ENCODE peak calls at places on chromosomes 1 and 21, in eight cellular contexts. N is uterus, H is A549, M is right lobe of liver, P is IMR-90, S is heart left ventricle, B is NB4, Y is H54. D is an unnamed sample.

GRCh38 chr21:14737922-14738321 is 191.8 kb upstream of the SAMSN1 start:
- DNase-seq in N (no peak), H (peak), M (no peak), P (peak), S (no peak), B (peak), Y (no peak), D (peak)

GRCh38 chr1:65717815-65718454 is 74.8 kb upstream of the PDE4B start:
- DNase-seq in N (no peak), H (no peak), M (no peak), P (peak), S (no peak), B (peak), Y (no peak), D (no peak)

GRCh38 chr1:237031480-237031879 is 10.5 kb upstream of the RYR2 start:
- DNase-seq in N (no peak), H (no peak), M (no peak), P (no peak), S (no peak), B (no peak), Y (no peak), D (no peak)

GRCh38 chr1:80171101-80171500 is 1164.6 kb upstream of the ADGRL4 start:
- DNase-seq in N (no peak), H (no peak), M (no peak), P (no peak), S (no peak), B (no peak), Y (no peak), D (no peak)

GRCh38 chr1:53391982-53392381 is 64.1 kb upstream of the LRP8 start:
- DNase-seq in N (no peak), H (no peak), M (no peak), P (peak), S (no peak), B (no peak), Y (no peak), D (no peak)

GRCh38 chr1:113456967-113457366 is 66.7 kb downstream of the MAGI3 start:
- DNase-seq in N (peak), H (peak), M (no peak), P (peak), S (no peak), B (no peak), Y (peak), D (peak)

GRCh38 chr1:202959276-202959620 is 1.1 kb upstream of the ADIPOR1 start:
- DNase-seq in N (no peak), H (peak), M (no peak), P (peak), S (no peak), B (peak), Y (peak), D (no peak)

GRCh38 chr1:163875927-163876320 is 554.2 kb downstream of the NUF2 start:
- DNase-seq in N (peak), H (no peak), M (no peak), P (peak), S (no peak), B (no peak), Y (no peak), D (no peak)

GRCh38 chr1:998905-999796 is 746 bp downstream of the HES4 start:
- DNase-seq in N (peak), H (no peak), M (peak), P (peak), S (peak), B (peak), Y (no peak), D (peak)

GRCh38 chr1:15153842-15154479 is 414 bp downstream of the TMEM51 start:
- DNase-seq in N (peak), H (peak), M (peak), P (peak), S (peak), B (no peak), Y (peak), D (peak)

GRCh38 chr1:15151871-15152270 is 1.7 kb upstream of the TMEM51 start:
- DNase-seq in N (no peak), H (no peak), M (no peak), P (no peak), S (no peak), B (no peak), Y (no peak), D (no peak)

GRCh38 chr1:15154480-15155036 is 1.0 kb downstream of the TMEM51 start:
- DNase-seq in N (peak), H (no peak), M (no peak), P (no peak), S (no peak), B (no peak), Y (no peak), D (peak)

GRCh38 chr1:15152318-15153183 is 996 bp upstream of the TMEM51 start:
- DNase-seq in N (peak), H (peak), M (peak), P (peak), S (peak), B (peak), Y (peak), D (peak)

DNA sequence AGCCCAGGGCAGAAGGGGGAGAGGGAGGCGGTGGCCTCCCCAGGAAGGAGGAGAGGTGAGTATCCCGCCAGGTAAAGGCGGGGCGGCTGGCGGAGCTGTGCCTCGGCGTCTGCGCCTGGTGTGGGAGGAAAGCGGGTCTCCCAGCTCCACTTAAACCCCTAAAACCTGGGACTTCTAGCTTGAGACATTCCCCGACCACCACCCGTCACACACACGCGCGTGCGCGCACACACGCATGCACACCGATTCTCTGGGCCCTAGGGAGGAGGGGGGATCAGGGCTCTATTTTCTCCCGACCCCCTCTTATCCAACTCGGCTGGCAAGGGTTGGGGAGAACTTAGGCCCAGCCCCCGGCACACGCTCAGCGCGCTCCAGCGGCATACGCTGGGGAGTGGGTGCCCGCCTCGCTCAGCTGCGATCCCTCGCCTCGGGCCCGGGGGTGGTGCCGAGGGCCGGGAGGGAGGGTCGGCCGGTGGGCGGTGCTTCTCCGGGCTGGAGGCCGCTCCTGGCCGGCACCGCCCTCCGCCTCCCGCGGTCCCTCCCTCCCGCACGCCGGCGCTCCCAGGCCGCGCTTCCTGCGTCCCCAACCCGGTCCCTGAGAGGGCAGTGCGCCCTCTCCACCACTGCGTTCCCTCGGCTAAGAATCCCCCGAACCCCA is at the start of gene TMEM51:
- DNase-seq in N (peak), H (peak), M (peak), P (peak), S (peak), B (no peak), Y (peak), D (peak)
- TF ChIP-seq POLR2A in N (peak), H (no peak), M (peak), P (no peak), S (no peak), B (no peak), Y (peak), D (peak)

GRCh38 chr1:172758242-172758641 is 99.3 kb downstream of the FASLG start:
- DNase-seq in N (no peak), H (no peak), M (no peak), P (no peak), S (no peak), B (no peak), Y (no peak), D (no peak)
- TF ChIP-seq POLR2A in N (no peak), H (no peak), M (no peak), P (no peak), S (no peak), B (no peak), Y (no peak), D (no peak)

DNA sequence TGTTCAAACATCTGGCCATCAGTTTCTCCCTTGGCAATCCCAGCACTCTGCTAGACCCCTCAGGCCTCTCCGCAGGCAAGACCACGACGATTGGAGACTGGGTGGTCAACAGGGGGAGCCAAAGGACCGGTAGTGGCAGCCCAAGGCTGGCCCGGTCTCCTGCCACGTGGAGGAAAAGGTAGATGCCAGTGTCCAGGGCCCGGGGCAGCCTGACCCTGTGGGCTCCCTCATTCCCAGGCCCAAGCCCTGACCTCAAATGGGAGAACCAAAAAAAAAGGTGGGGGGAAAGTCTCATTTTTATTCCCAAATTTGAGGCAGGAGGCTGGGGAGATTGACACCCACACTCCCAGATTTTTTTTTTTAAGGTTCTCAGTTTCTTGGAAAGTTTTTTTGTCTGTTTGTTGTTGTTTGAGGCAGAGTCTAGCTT is 24.8 kb downstream of the S100A6 start:
- DNase-seq in N (peak), H (peak), M (peak), P (peak), S (peak), B (peak), Y (no peak), D (peak)
- TF ChIP-seq POLR2A in N (no peak), H (no peak), M (no peak), P (peak), S (no peak), B (no peak), Y (no peak), D (no peak)

DNA sequence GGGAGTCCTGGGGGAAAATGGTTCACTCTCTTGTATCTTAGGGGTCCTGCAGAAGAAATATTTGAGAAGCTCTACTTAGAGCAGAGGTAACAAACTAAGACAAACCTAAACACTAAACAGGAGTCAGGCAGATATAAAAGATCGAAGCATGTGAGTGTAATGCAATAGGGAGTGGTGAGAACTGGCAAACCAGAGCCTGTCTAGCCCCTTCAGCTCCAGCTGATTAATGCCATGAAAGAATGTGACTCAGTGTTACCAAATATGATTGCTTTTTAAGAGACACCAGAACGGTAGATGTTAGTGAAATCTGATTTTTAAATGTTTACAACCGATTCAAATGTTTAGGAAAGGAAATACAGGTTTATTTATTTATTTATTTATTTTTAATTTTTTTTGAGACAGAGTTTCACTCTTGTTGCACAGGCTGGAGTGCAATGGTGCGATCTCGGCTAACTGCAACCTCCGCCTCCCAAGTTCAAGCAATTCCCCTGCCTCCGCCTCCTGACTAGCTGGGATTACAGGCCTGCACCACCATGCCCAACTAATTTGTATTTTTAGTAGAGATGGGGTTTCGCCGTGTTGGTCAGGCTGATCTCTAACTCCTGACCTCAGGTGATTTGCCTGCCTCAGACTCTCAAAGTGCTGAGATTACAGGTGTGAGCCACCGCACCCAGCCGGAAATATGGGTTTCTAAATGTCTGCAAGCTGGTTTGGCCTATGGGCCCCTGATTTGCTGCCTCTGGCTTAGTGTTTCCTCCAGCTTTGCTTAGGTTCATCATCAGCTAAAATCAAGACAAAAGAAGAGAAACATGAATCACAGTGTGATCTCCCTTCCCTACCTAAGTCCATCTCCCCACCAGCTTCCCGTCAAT is 12.2 kb downstream of the TXNIP start:
- DNase-seq in N (no peak), H (no peak), M (no peak), P (no peak), S (no peak), B (no peak), Y (no peak), D (no peak)
- TF ChIP-seq POLR2A in N (no peak), H (no peak), M (no peak), P (no peak), S (no peak), B (no peak), Y (no peak), D (no peak)

GRCh38 chr1:182159443-182159842 is 97.9 kb upstream of the ZNF648 start:
- DNase-seq in N (no peak), H (no peak), M (no peak), P (no peak), S (no peak), B (no peak), Y (no peak), D (no peak)
- TF ChIP-seq POLR2A in N (no peak), H (no peak), M (no peak), P (no peak), S (no peak), B (no peak), Y (no peak), D (no peak)

DNA sequence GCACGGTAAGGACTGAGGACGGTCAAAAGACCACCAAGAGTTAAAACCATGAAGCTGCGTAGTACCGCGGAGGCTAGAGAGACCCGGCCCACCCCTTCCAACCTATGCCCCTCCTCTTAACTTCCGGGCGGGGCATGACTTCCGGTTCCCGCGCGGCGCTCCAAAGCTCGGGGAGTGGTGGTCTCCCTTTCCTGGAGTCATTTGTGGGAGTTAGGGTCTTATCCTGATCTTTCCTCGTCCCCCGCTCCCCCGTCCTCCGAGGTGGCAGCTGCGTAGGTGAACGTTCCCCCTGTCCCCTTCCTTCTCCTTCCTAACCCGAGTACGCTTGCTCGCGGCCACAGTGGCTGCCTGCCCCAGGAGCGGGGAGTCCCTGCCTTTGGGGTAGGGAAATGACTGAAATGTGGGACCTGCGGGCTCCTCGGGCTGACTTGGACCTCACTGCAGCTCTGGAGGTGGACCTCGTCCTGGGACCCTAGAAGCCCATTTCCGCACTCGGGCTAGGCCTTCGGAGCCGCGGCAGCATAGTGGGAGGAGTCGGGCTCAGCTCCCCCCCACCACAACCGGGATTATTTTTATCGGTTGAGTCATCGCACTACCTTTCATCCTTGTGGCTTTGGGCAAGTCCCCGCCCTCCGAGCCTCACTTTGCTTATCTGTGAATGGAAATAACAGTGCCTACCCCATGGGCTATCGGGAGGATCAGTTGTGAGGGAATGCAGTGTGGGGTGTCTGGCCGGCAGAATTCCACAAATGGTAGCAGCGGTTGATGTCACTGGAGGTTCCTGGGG is 24.1 kb downstream of the CELA3A start:
- DNase-seq in N (peak), H (peak), M (peak), P (peak), S (peak), B (peak), Y (peak), D (peak)
- TF ChIP-seq POLR2A in N (peak), H (peak), M (peak), P (peak), S (no peak), B (peak), Y (no peak), D (peak)

DNA sequence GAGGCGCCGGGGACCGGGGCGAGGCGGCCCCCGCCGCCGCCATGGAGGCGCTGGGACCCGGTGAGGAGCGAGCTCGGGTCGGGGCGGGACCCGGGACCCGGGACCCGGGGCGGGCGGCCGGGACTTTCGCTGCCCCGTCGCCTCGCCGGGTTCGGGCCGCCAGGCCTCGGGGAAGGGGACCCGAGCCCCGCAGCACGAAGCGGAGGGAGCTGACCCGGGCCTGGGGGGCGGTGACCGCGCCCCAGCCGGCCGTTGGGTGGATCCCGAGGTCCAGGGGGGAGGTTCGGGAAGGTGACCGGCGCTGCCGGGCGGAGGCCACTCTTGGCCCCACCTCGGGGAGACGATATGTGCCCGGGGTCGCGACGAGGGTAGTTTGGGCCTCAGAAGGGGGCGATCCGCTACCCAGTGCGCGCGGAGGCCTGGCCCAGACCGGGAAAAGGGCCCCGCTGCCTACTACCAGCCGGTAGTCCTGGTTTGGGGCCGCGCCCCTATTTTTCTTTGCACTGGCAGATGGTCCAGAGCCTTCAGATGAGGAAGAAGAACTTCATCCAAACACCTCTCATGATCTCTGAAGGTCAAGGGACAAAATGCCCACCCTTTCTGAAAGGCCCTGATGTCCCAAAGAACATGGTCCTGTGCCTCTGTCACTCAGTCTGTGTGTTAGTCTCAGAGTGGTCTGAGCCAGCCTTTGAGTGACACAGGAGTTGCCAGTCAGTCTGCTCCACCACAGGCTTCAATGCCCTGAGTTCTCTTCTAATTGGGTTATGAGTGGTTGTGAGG is 750 bp downstream of the AGO4 start:
- DNase-seq in N (peak), H (peak), M (peak), P (no peak), S (peak), B (peak), Y (peak), D (peak)
- TF ChIP-seq POLR2A in N (no peak), H (no peak), M (no peak), P (no peak), S (no peak), B (no peak), Y (peak), D (no peak)

GRCh38 chr1:23585321-23586022 is 26.2 kb upstream of the ID3 start:
- DNase-seq in N (peak), H (peak), M (no peak), P (peak), S (no peak), B (peak), Y (peak), D (no peak)
- TF ChIP-seq POLR2A in N (no peak), H (no peak), M (no peak), P (peak), S (no peak), B (no peak), Y (no peak), D (no peak)

DNA sequence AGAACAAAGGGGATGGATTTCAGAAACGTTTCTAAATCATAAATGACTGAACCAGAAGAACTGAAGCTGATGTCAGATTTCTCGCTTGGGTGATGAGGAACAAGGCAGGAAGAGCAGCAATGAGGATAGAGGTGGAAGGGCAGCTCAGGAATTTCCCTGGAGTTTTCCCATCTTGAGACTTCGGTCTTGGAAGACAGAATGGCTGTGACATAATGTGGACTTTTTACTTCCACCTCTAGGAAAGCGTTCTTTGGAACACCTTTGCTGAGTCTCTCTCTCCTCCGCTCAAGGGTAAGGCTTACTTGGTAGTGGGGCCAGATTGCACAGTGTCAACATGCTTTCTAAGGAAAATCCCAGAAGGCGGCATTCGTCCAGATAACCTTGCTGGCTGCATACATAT is 36.6 kb downstream of the DEGS1 start:
- DNase-seq in N (no peak), H (no peak), M (no peak), P (no peak), S (no peak), B (no peak), Y (no peak), D (no peak)
- TF ChIP-seq POLR2A in N (no peak), H (no peak), M (no peak), P (no peak), S (no peak), B (no peak), Y (no peak), D (no peak)

GRCh38 chr1:161201828-161202712 is at the start of gene NDUFS2:
- DNase-seq in N (peak), H (peak), M (peak), P (peak), S (peak), B (peak), Y (peak), D (peak)
- TF ChIP-seq POLR2A in N (peak), H (peak), M (peak), P (peak), S (peak), B (peak), Y (peak), D (peak)